ENCODE peak calls at places on chromosomes 11 and 22, in eight cellular contexts. One of them, this sample, is unnamed.
A peak's percentile ranks its signal among the peaks of the same experiment; 100 is the strongest.

GRCh38 chr11:47216141-47216798 is 1.5 kb downstream of the DDB2 start:
- DNase-seq in NCI-H2107: no peak
- DNase-seq in HL-60: no peak
- DNase-seq in epithelial cell of prostate: no peak
- DNase-seq in SHP77 treated with DMSO at 0.1 percent for 48 hours: no peak
- DNase-seq in Right ventricle myocardium superior: no peak
- DNase-seq in lower lobe of right lung: no peak
- DNase-seq in activated T-helper 9 cell treated with anti-CD3 and anti-CD28 coated beads, Interleukin-2, amount 50 U/mL, for 16 hours: peak; percentile 58
- DNase-seq in this sample: peak; percentile 83

GRCh38 chr22:22156716-22157499 is 87.7 kb upstream of the VPREB1 start:
- DNase-seq in NCI-H2107: peak; percentile 54
- DNase-seq in HL-60: peak; percentile 67
- DNase-seq in epithelial cell of prostate: no peak
- DNase-seq in SHP77 treated with DMSO at 0.1 percent for 48 hours: peak; percentile 74
- DNase-seq in Right ventricle myocardium superior: no peak
- DNase-seq in lower lobe of right lung: peak; percentile 54
- DNase-seq in activated T-helper 9 cell treated with anti-CD3 and anti-CD28 coated beads, Interleukin-2, amount 50 U/mL, for 16 hours: peak; percentile 23
- DNase-seq in this sample: peak; percentile 84

GRCh38 chr22:44847380-44847779 is 95.0 kb downstream of the ARHGAP8 start:
- DNase-seq in NCI-H2107: no peak
- DNase-seq in HL-60: no peak
- DNase-seq in epithelial cell of prostate: no peak
- DNase-seq in SHP77 treated with DMSO at 0.1 percent for 48 hours: no peak
- DNase-seq in Right ventricle myocardium superior: no peak
- DNase-seq in lower lobe of right lung: no peak
- DNase-seq in activated T-helper 9 cell treated with anti-CD3 and anti-CD28 coated beads, Interleukin-2, amount 50 U/mL, for 16 hours: no peak
- DNase-seq in this sample: no peak

GRCh38 chr22:46007848-46008261 is 30.9 kb upstream of the WNT7B start:
- DNase-seq in NCI-H2107: peak; percentile 60
- DNase-seq in HL-60: no peak
- DNase-seq in epithelial cell of prostate: peak; percentile 45
- DNase-seq in SHP77 treated with DMSO at 0.1 percent for 48 hours: peak; percentile 90
- DNase-seq in Right ventricle myocardium superior: peak; percentile 91
- DNase-seq in lower lobe of right lung: peak; percentile 69
- DNase-seq in activated T-helper 9 cell treated with anti-CD3 and anti-CD28 coated beads, Interleukin-2, amount 50 U/mL, for 16 hours: no peak
- DNase-seq in this sample: no peak

GRCh38 chr22:25847451-25847850 is 105.5 kb downstream of the MYO18B start:
- DNase-seq in NCI-H2107: no peak
- DNase-seq in HL-60: no peak
- DNase-seq in epithelial cell of prostate: no peak
- DNase-seq in SHP77 treated with DMSO at 0.1 percent for 48 hours: no peak
- DNase-seq in Right ventricle myocardium superior: no peak
- DNase-seq in lower lobe of right lung: no peak
- DNase-seq in activated T-helper 9 cell treated with anti-CD3 and anti-CD28 coated beads, Interleukin-2, amount 50 U/mL, for 16 hours: no peak
- DNase-seq in this sample: no peak

GRCh38 chr11:126225266-126225665 is 13.7 kb downstream of the FAM118B start:
- DNase-seq in NCI-H2107: no peak
- DNase-seq in HL-60: no peak
- DNase-seq in epithelial cell of prostate: no peak
- DNase-seq in SHP77 treated with DMSO at 0.1 percent for 48 hours: no peak
- DNase-seq in Right ventricle myocardium superior: no peak
- DNase-seq in lower lobe of right lung: no peak
- DNase-seq in activated T-helper 9 cell treated with anti-CD3 and anti-CD28 coated beads, Interleukin-2, amount 50 U/mL, for 16 hours: no peak
- DNase-seq in this sample: no peak

GRCh38 chr22:50150161-50151129 is 20.1 kb upstream of the PANX2 start:
- DNase-seq in NCI-H2107: no peak
- DNase-seq in HL-60: no peak
- DNase-seq in epithelial cell of prostate: no peak
- DNase-seq in SHP77 treated with DMSO at 0.1 percent for 48 hours: no peak
- DNase-seq in Right ventricle myocardium superior: no peak
- DNase-seq in lower lobe of right lung: no peak
- DNase-seq in activated T-helper 9 cell treated with anti-CD3 and anti-CD28 coated beads, Interleukin-2, amount 50 U/mL, for 16 hours: no peak
- DNase-seq in this sample: no peak

GRCh38 chr11:15754221-15754620 is 602.1 kb downstream of the SOX6 start:
- DNase-seq in NCI-H2107: no peak
- DNase-seq in HL-60: no peak
- DNase-seq in epithelial cell of prostate: no peak
- DNase-seq in SHP77 treated with DMSO at 0.1 percent for 48 hours: no peak
- DNase-seq in Right ventricle myocardium superior: no peak
- DNase-seq in lower lobe of right lung: no peak
- DNase-seq in activated T-helper 9 cell treated with anti-CD3 and anti-CD28 coated beads, Interleukin-2, amount 50 U/mL, for 16 hours: no peak
- DNase-seq in this sample: no peak

GRCh38 chr22:44311104-44311854 is 1.5 kb downstream of the SHISAL1 start:
- DNase-seq in NCI-H2107: no peak
- DNase-seq in HL-60: no peak
- DNase-seq in epithelial cell of prostate: no peak
- DNase-seq in SHP77 treated with DMSO at 0.1 percent for 48 hours: no peak
- DNase-seq in Right ventricle myocardium superior: peak; percentile 33
- DNase-seq in lower lobe of right lung: no peak
- DNase-seq in activated T-helper 9 cell treated with anti-CD3 and anti-CD28 coated beads, Interleukin-2, amount 50 U/mL, for 16 hours: no peak
- DNase-seq in this sample: no peak

GRCh38 chr11:73376803-73377629 is 817 bp downstream of the RELT start:
- DNase-seq in NCI-H2107: no peak
- DNase-seq in HL-60: peak; percentile 92
- DNase-seq in epithelial cell of prostate: peak; percentile 66
- DNase-seq in SHP77 treated with DMSO at 0.1 percent for 48 hours: peak; percentile 26
- DNase-seq in Right ventricle myocardium superior: peak; percentile 69
- DNase-seq in lower lobe of right lung: peak; percentile 71
- DNase-seq in activated T-helper 9 cell treated with anti-CD3 and anti-CD28 coated beads, Interleukin-2, amount 50 U/mL, for 16 hours: peak; percentile 39
- DNase-seq in this sample: peak; percentile 81

GRCh38 chr11:126488591-126489370 is 133.3 kb downstream of the ST3GAL4 start:
- DNase-seq in NCI-H2107: no peak
- DNase-seq in HL-60: no peak
- DNase-seq in epithelial cell of prostate: no peak
- DNase-seq in SHP77 treated with DMSO at 0.1 percent for 48 hours: no peak
- DNase-seq in Right ventricle myocardium superior: no peak
- DNase-seq in lower lobe of right lung: no peak
- DNase-seq in activated T-helper 9 cell treated with anti-CD3 and anti-CD28 coated beads, Interleukin-2, amount 50 U/mL, for 16 hours: no peak
- DNase-seq in this sample: no peak

This sample was measured in activated CD8-positive, alpha-beta T cell treated with anti-CD3 and anti-CD28 coated beads for 36 hours.